ENCODE peak calls at places on chromosome 18, in four cellular contexts. M, D, T and R are unnamed samples.

GRCh38 chr18:13726228-13726971 is at the start of the genes FAM210A and RNMT:
- DNase-seq in T (peak), D (peak), M (peak), R (peak)

GRCh38 chr18:55199291-55199963 is 240.2 kb upstream of the CCDC68 start:
- DNase-seq in T (no peak), D (no peak), M (no peak), R (no peak)

GRCh38 chr18:55509631-55510372 is 78.2 kb downstream of the TCF4 start:
- DNase-seq in D (peak), T (no peak), M (no peak), R (peak)

GRCh38 chr18:10015941-10016819 is 102.4 kb downstream of the VAPA start:
- DNase-seq in D (no peak), T (no peak), M (no peak), R (no peak)

GRCh38 chr18:46587568-46587967 is 69.5 kb downstream of the LOXHD1 start:
- DNase-seq in M (no peak), T (no peak), D (no peak), R (no peak)

GRCh38 chr18:45519881-45520280 is 95.4 kb upstream of the SLC14A2 start:
- DNase-seq in D (no peak), T (no peak), M (no peak), R (no peak)

GRCh38 chr18:10122116-10122515 is 208.3 kb downstream of the VAPA start:
- DNase-seq in D (no peak), M (no peak), T (no peak), R (no peak)

GRCh38 chr18:69998523-69998987 is 50.9 kb upstream of the CD226 start:
- DNase-seq in M (no peak), D (no peak), T (no peak), R (no peak)

GRCh38 chr18:79926306-79926705 is 25.1 kb downstream of the SLC66A2 start:
- DNase-seq in D (no peak), T (peak), M (peak), R (no peak)

GRCh38 chr18:46156124-46156745 is 52.0 kb downstream of the HAUS1 start:
- DNase-seq in T (no peak), M (no peak), D (no peak), R (no peak)

GRCh38 chr18:79275992-79276391 is 119.7 kb upstream of the NFATC1 start:
- DNase-seq in M (no peak), D (peak), T (no peak), R (peak)

GRCh38 chr18:12336251-12336650 is 28.2 kb downstream of the TUBB6 start:
- DNase-seq in D (no peak), M (no peak), T (no peak), R (no peak)

GRCh38 chr18:9177047-9177446 is 40.5 kb downstream of the ANKRD12 start:
- DNase-seq in M (no peak), T (no peak), D (no peak), R (no peak)

GRCh38 chr18:43588838-43589237 is 311.5 kb upstream of the SYT4 start:
- DNase-seq in M (no peak), T (no peak), D (no peak), R (no peak)

GRCh38 chr18:43590182-43590903 is 313.1 kb upstream of the SYT4 start:
- DNase-seq in D (no peak), M (no peak), T (no peak), R (no peak)

GRCh38 chr18:43589611-43590151 is 312.4 kb upstream of the SYT4 start:
- DNase-seq in D (no peak), M (no peak), T (no peak), R (no peak)

GRCh38 chr18:43592268-43592667 is 315.0 kb upstream of the SYT4 start:
- DNase-seq in T (no peak), M (no peak), D (no peak), R (no peak)

DNA sequence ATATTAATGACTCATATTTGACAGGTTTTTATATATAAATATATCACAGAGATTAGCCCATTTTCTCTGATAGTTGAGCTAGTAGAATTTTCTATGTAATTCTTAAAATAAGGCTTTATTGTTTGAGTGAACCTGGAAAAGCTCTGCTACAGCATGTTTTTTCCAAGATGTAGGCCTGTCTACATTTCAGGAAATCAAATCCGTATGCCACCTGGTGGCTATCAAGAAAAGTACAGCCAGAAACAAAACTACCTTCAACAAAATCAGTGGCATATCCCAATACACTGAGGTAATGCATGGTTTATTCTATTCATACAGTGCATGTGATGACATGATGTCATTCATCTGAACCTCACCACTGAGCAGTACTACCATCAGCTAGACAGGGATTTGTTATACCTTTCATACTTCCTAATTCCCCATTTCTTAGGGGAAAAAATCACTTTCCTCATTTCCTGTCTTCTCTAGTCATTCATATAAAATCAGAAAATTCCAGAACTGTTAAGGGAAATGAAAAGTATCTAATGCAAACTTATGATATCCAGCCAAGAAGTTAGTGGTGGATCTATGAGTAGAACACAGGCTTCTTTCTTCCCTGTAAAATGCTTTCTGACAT is 310.4 kb upstream of the SYT4 start:
- DNase-seq in M (no peak), D (peak), T (no peak), R (peak)
- TF ChIP-seq CTCF in M (peak), D (peak), T (peak), R (peak)

DNA sequence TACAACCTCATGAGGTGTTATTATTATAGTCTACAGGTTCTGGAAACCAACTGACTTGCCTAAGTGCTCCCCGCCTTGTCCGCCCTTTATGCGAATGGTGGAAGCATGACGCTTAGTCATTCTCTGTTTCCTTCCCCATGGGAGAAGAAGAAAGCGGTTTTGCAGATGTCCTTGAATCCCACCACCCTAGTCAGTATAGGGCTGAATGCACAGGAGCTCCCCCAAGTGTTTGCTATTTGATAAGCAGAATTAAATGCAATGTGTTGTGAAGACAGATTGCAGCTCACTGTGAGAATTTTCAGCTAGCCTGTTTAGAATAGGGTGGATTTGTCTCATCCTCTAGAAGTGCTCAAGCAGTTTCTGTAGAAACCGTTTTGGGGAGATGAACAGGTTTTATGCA is 652.0 kb downstream of the DCC start:
- DNase-seq in T (no peak), D (no peak), M (no peak), R (no peak)
- TF ChIP-seq CTCF in T (no peak), D (no peak), M (peak), R (no peak)

DNA sequence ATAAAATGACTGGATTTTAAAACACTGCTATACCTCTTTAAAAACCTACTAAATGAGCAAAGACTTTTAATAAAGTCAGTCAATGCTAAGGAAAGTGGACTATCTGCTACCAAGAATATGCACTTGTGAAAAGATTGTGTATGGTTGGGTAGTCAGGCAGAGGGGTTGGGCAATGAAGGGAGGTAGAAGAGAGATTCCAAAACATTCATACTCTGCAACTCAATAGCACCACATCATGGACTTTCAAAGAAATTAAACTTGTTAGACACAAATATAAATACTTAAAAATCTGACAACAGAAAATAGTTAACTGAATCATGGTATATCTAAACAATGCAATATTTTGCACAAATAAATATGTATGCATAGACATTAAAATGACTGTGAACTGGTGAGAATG is 139.9 kb upstream of the MAPRE2 start:
- DNase-seq in M (no peak), D (no peak), T (no peak), R (no peak)
- TF ChIP-seq CTCF in M (no peak), D (no peak), T (peak), R (no peak)

GRCh38 chr18:24426073-24426397 is 435 bp upstream of the IMPACT start:
- DNase-seq in D (no peak), T (no peak), M (no peak), R (no peak)

GRCh38 chr18:24429188-24429587 is 2.7 kb downstream of the IMPACT start:
- DNase-seq in D (no peak), M (no peak), T (no peak), R (no peak)

GRCh38 chr18:24427484-24427883 is 1.0 kb downstream of the IMPACT start:
- DNase-seq in M (no peak), T (no peak), D (no peak), R (no peak)

GRCh38 chr18:24428709-24429108 is 2.2 kb downstream of the IMPACT start:
- DNase-seq in M (no peak), D (no peak), T (no peak), R (no peak)

GRCh38 chr18:24426398-24427294 is at the start of gene IMPACT:
- DNase-seq in T (peak), D (peak), M (peak), R (peak)
- TF ChIP-seq CTCF in T (no peak), D (no peak), M (no peak), R (no peak)

GRCh38 chr18:77141401-77142118 is 9.0 kb upstream of the MBP start:
- DNase-seq in M (no peak), T (no peak), D (no peak), R (no peak)
- TF ChIP-seq CTCF in M (peak), T (no peak), D (no peak), R (no peak)

GRCh38 chr18:43420950-43421349 is 143.7 kb upstream of the SYT4 start:
- DNase-seq in T (no peak), M (no peak), D (no peak), R (no peak)
- TF ChIP-seq CTCF in T (no peak), M (no peak), D (no peak), R (no peak)

GRCh38 chr18:67665266-67665665 is 148.7 kb upstream of the DSEL start:
- DNase-seq in D (no peak), T (no peak), M (no peak), R (no peak)
- TF ChIP-seq CTCF in D (no peak), T (no peak), M (no peak), R (no peak)